ENCODE peak calls at places on chromosomes 11 and 22, in four cellular contexts. G is tibial nerve, U is A549, X is cardiac muscle cell. P is an unnamed sample.

GRCh38 chr11:91470656-91471055 is 754.0 kb upstream of the FAT3 start:
- DNase-seq in G (no peak), U (no peak), X (no peak), P (no peak)

GRCh38 chr11:129278586-129279319 is 86.6 kb upstream of the ARHGAP32 start:
- DNase-seq in G (no peak), U (no peak), X (peak), P (no peak)

GRCh38 chr11:67268036-67268683 is 1.9 kb downstream of the GRK2 start:
- DNase-seq in G (no peak), U (no peak), X (no peak), P (no peak)

GRCh38 chr11:123587044-123587443 is 67.4 kb downstream of the SCN3B start:
- DNase-seq in G (no peak), U (peak), X (no peak), P (peak)

GRCh38 chr11:59172345-59173079 is 580 bp downstream of the DTX4 start:
- DNase-seq in G (no peak), U (no peak), X (peak), P (no peak)

GRCh38 chr11:128361451-128362020 is 225.8 kb downstream of the ETS1 start:
- DNase-seq in G (no peak), U (no peak), X (peak), P (peak)

GRCh38 chr11:27423125-27423524 is 49.5 kb downstream of the LGR4 start:
- DNase-seq in G (no peak), U (no peak), X (no peak), P (peak)

GRCh38 chr11:85769758-85770157 is 41.2 kb downstream of the SYTL2 start:
- DNase-seq in G (no peak), U (no peak), X (no peak), P (no peak)

GRCh38 chr11:82989628-82990404 is 81.9 kb downstream of the RAB30 start:
- DNase-seq in G (no peak), U (no peak), X (no peak), P (no peak)

GRCh38 chr11:72676874-72677341 is 2.7 kb upstream of the PDE2A start:
- DNase-seq in G (peak), U (peak), X (peak), P (peak)

GRCh38 chr11:106391771-106392412 is 314.4 kb downstream of the AASDHPPT start:
- DNase-seq in G (no peak), U (no peak), X (no peak), P (peak)

GRCh38 chr11:128342511-128343133 is 244.7 kb downstream of the ETS1 start:
- DNase-seq in G (no peak), U (peak), X (peak), P (peak)

GRCh38 chr11:111001091-111001430 is 244.5 kb upstream of the POU2AF2 start:
- DNase-seq in G (no peak), U (no peak), X (no peak), P (peak)

GRCh38 chr11:82233211-82233610 is 500.5 kb downstream of the FAM181B start:
- DNase-seq in G (no peak), U (no peak), X (no peak), P (peak)

GRCh38 chr22:17159504-17159951 is 451 bp upstream of the HDHD5 start:
- DNase-seq in G (no peak), U (peak), X (no peak), P (peak)

GRCh38 chr11:65432686-65433582 is 10.3 kb downstream of the NEAT1 start:
- DNase-seq in G (no peak), U (no peak), X (peak), P (peak)

GRCh38 chr11:126546191-126546590 is 190.7 kb downstream of the ST3GAL4 start:
- DNase-seq in G (no peak), U (no peak), X (peak), P (peak)

GRCh38 chr22:22738959-22739585 is 94.7 kb downstream of the GGTLC2 start:
- DNase-seq in G (no peak), U (no peak), X (no peak), P (no peak)

GRCh38 chr22:17633217-17633997 is 4.9 kb upstream of the ATP6V1E1 start:
- DNase-seq in G (no peak), U (peak), X (no peak), P (peak)

GRCh38 chr22:33658775-33659174 is 261.5 kb downstream of the LARGE1 start:
- DNase-seq in G (no peak), U (no peak), X (no peak), P (peak)

GRCh38 chr11:18729426-18729825 is 3.4 kb upstream of the IGSF22 start:
- DNase-seq in G (no peak), U (no peak), X (no peak), P (no peak)

GRCh38 chr11:44277097-44278090 is 32.5 kb downstream of the ALX4 start:
- DNase-seq in G (no peak), U (no peak), X (no peak), P (no peak)

GRCh38 chr11:65663634-65664200 is 1.0 kb upstream of the RELA start:
- DNase-seq in G (no peak), U (peak), X (no peak), P (peak)

GRCh38 chr11:72621008-72621610 is 53.1 kb downstream of the PDE2A start:
- DNase-seq in G (no peak), U (no peak), X (no peak), P (no peak)

GRCh38 chr11:3184732-3185347 is 19.7 kb upstream of the OSBPL5 start:
- DNase-seq in G (no peak), U (no peak), X (no peak), P (no peak)

GRCh38 chr22:27867958-27868737 is 50.9 kb downstream of the PITPNB start:
- DNase-seq in G (no peak), U (no peak), X (no peak), P (no peak)

GRCh38 chr11:4178813-4179662 is 84.4 kb downstream of the RRM1 start:
- DNase-seq in G (no peak), U (no peak), X (no peak), P (no peak)

GRCh38 chr11:66835762-66836405 is 7.4 kb upstream of the RCE1 start:
- DNase-seq in G (no peak), U (no peak), X (no peak), P (peak)

GRCh38 chr11:112797653-112798293 is 163.4 kb upstream of the NCAM1 start:
- DNase-seq in G (no peak), U (no peak), X (no peak), P (peak)

GRCh38 chr22:46002757-46003270 is 25.9 kb upstream of the WNT7B start:
- DNase-seq in G (no peak), U (peak), X (no peak), P (peak)

GRCh38 chr22:46000081-46001027 is 23.4 kb upstream of the WNT7B start:
- DNase-seq in G (no peak), U (no peak), X (no peak), P (no peak)

GRCh38 chr22:46001426-46002106 is 24.6 kb upstream of the WNT7B start:
- DNase-seq in G (no peak), U (no peak), X (no peak), P (no peak)

GRCh38 chr22:45999379-45999971 is 22.5 kb upstream of the WNT7B start:
- DNase-seq in G (no peak), U (no peak), X (no peak), P (no peak)

GRCh38 chr22:46001046-46001425 is 24.1 kb upstream of the WNT7B start:
- DNase-seq in G (no peak), U (no peak), X (no peak), P (no peak)
- TF ChIP-seq CTCF in G (no peak), U (no peak), X (no peak), P (peak)

GRCh38 chr11:12421386-12421785 is 44.0 kb downstream of the PARVA start:
- DNase-seq in G (no peak), U (no peak), X (no peak), P (no peak)

GRCh38 chr11:12416552-12416951 is 39.2 kb downstream of the PARVA start:
- DNase-seq in G (no peak), U (no peak), X (no peak), P (no peak)

GRCh38 chr11:12418019-12418611 is 40.7 kb downstream of the PARVA start:
- DNase-seq in G (no peak), U (no peak), X (no peak), P (peak)

GRCh38 chr11:12415567-12415966 is 38.2 kb downstream of the PARVA start:
- DNase-seq in G (no peak), U (no peak), X (no peak), P (no peak)

GRCh38 chr11:12420706-12421105 is 43.3 kb downstream of the PARVA start:
- DNase-seq in G (no peak), U (no peak), X (no peak), P (no peak)
- H3K4me3 ChIP-seq in G (no peak), U (no peak), X (no peak), P (no peak)

GRCh38 chr22:20153945-20154344 is 3.1 kb upstream of the CCDC188 start:
- DNase-seq in G (no peak), U (no peak), X (peak), P (no peak)
- TF ChIP-seq CTCF in G (no peak), U (no peak), X (no peak), P (no peak)

GRCh38 chr11:46594785-46595184 is 962 bp upstream of the AMBRA1 start:
- DNase-seq in G (no peak), U (no peak), X (no peak), P (no peak)
- H3K4me3 ChIP-seq in G (no peak), U (no peak), X (no peak), P (no peak)

GRCh38 chr22:20970939-20971657 is 4.0 kb downstream of the AIFM3 start:
- DNase-seq in G (no peak), U (no peak), X (no peak), P (no peak)
- TF ChIP-seq CTCF in G (no peak), U (no peak), X (no peak), P (no peak)

DNA sequence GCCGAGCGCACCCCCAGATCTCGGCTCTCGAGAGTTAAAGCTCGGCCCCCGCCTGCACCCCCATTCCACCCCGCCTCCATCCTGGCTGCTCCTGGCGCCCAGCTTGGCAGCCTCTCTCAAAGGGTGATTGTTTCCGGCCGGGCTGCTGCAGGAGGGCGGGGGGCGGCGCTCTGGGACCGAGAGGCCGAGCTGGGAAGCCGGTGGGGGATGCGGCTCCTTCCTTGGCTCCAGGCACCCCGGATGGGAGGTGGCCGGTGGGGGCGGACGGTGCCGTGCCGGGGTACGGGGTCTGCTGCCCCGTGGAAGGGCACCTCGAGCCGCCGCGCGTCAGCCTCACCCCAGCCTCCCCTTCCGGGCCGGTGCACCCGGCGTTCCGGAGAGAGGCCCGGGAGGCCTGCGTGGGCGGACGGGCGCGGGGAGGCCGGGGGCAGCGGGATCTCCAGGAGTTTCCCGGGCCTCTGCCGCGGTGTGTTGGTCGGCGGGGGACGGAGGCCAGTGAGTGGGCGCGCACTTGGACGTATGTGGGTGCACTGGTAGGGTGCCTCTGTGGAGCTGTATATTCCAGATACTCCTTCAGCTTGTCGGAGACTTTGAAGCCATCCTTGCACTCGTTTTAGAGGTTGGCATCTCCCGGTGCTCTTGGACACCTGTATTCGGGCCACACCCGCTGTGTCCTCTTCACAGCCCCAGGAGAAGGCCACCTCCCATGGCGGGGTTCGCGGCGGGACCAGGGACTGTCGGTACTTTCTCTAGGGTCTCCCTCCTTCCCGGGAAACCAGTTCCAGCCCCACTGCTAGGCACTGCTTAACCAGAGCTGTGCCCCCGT is 679 bp upstream of the B3GAT1 start:
- DNase-seq in G (no peak), U (no peak), X (peak), P (no peak)
- H3K4me3 ChIP-seq in G (peak), U (peak), X (peak), P (no peak)

GRCh38 chr22:20009018-20009482 is 7.6 kb downstream of the ARVCF start:
- DNase-seq in G (no peak), U (no peak), X (no peak), P (no peak)
- TF ChIP-seq CTCF in G (no peak), U (no peak), X (no peak), P (no peak)

DNA sequence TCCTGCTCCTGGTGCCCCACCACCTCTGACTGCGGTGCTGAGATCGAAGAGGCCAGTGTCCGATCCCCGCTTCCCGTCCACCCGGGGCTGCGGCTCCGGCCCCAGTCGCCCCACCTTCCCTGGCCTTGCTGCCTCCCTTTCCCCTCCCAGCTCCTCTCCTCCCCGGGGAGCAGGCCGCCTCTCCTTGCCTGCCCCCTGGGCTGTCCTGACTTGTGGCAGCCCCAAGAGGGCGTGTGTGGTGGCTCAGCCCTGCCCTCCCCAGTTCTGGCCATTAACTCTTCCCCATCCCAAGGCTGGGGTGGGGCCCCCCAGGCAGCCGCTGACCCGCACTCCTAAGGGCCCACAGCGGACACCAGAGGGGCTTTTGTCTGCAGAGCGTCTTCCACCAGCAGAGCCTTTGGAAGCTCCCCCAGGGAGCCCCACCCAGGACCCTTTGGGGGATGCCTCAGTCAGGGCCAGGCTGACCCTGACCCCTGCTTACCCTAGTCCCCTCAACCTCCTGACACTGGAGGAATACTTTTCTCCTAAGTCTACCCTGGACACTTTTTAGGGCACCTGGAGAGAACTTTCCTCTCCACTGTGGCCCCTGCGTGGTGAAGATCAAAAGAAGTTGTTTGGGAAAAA is 16.7 kb downstream of the RTN4RL2 start:
- DNase-seq in G (no peak), U (peak), X (peak), P (peak)
- H3K4me3 ChIP-seq in G (peak), U (peak), X (peak), P (peak)

GRCh38 chr11:34773826-34774225 is 142.4 kb downstream of the APIP start:
- DNase-seq in G (no peak), U (no peak), X (no peak), P (peak)
- TF ChIP-seq CTCF in G (no peak), U (no peak), X (no peak), P (no peak)

P was measured in fibroblast of mammary gland.